ENCODE peak calls at places on chromosomes 16 and 17, in eight cellular contexts. One of them, this sample, is unnamed.

GRCh38 chr16:70662991-70663523 is 16.7 kb downstream of the IL34 start:
- DNase-seq in GM03348: peak; percentile 6
- DNase-seq in A549: no peak
- DNase-seq in H7: peak; percentile 70
- DNase-seq in activated naive CD4-positive, alpha-beta T cell treated with anti-CD3 and anti-CD28 coated beads, Interleukin-2, amount 10 ng/mL, durations not matched to agents 7 days and 5 days: no peak
- DNase-seq in activated CD8-positive, alpha-beta T cell treated with anti-CD3 and anti-CD28 coated beads for 36 hours: no peak
- DNase-seq in lung: no peak
- DNase-seq in uterus: no peak
- DNase-seq in this sample: peak; percentile 57

GRCh38 chr17:1793447-1793806 is 31.6 kb downstream of the SERPINF1 start:
- DNase-seq in A549: no peak
- DNase-seq in H7: no peak
- DNase-seq in lung: no peak
- DNase-seq in GM03348: no peak
- DNase-seq in activated naive CD4-positive, alpha-beta T cell treated with anti-CD3 and anti-CD28 coated beads, Interleukin-2, amount 10 ng/mL, durations not matched to agents 7 days and 5 days: no peak
- DNase-seq in activated CD8-positive, alpha-beta T cell treated with anti-CD3 and anti-CD28 coated beads for 36 hours: no peak
- DNase-seq in uterus: no peak
- DNase-seq in this sample: no peak

GRCh38 chr17:14748036-14748715 is 447.3 kb downstream of the HS3ST3B1 start:
- DNase-seq in activated naive CD4-positive, alpha-beta T cell treated with anti-CD3 and anti-CD28 coated beads, Interleukin-2, amount 10 ng/mL, durations not matched to agents 7 days and 5 days: no peak
- DNase-seq in A549: no peak
- DNase-seq in H7: no peak
- DNase-seq in activated CD8-positive, alpha-beta T cell treated with anti-CD3 and anti-CD28 coated beads for 36 hours: peak; percentile 42
- DNase-seq in lung: no peak
- DNase-seq in uterus: no peak
- DNase-seq in GM03348: no peak
- DNase-seq in this sample: no peak

GRCh38 chr17:79159926-79160325 is 85.3 kb downstream of the ENGASE start:
- DNase-seq in A549: no peak
- DNase-seq in uterus: no peak
- DNase-seq in H7: no peak
- DNase-seq in activated CD8-positive, alpha-beta T cell treated with anti-CD3 and anti-CD28 coated beads for 36 hours: no peak
- DNase-seq in activated naive CD4-positive, alpha-beta T cell treated with anti-CD3 and anti-CD28 coated beads, Interleukin-2, amount 10 ng/mL, durations not matched to agents 7 days and 5 days: no peak
- DNase-seq in GM03348: no peak
- DNase-seq in lung: no peak
- DNase-seq in this sample: no peak

GRCh38 chr17:31593806-31594205 is 202.3 kb downstream of the RAB11FIP4 start:
- DNase-seq in H7: no peak
- DNase-seq in lung: no peak
- DNase-seq in activated CD8-positive, alpha-beta T cell treated with anti-CD3 and anti-CD28 coated beads for 36 hours: no peak
- DNase-seq in activated naive CD4-positive, alpha-beta T cell treated with anti-CD3 and anti-CD28 coated beads, Interleukin-2, amount 10 ng/mL, durations not matched to agents 7 days and 5 days: no peak
- DNase-seq in uterus: no peak
- DNase-seq in A549: no peak
- DNase-seq in GM03348: peak; percentile 93
- DNase-seq in this sample: no peak

GRCh38 chr17:27323538-27324212 is 29.8 kb downstream of the WSB1 start:
- DNase-seq in lung: peak; percentile 84
- DNase-seq in GM03348: peak; percentile 78
- DNase-seq in activated naive CD4-positive, alpha-beta T cell treated with anti-CD3 and anti-CD28 coated beads, Interleukin-2, amount 10 ng/mL, durations not matched to agents 7 days and 5 days: no peak
- DNase-seq in activated CD8-positive, alpha-beta T cell treated with anti-CD3 and anti-CD28 coated beads for 36 hours: no peak
- DNase-seq in uterus: peak; percentile 69
- DNase-seq in A549: no peak
- DNase-seq in H7: peak; percentile 42
- DNase-seq in this sample: peak; percentile 84

GRCh38 chr16:67142342-67142741 is 8.5 kb downstream of the B3GNT9 start:
- DNase-seq in H7: no peak
- DNase-seq in lung: no peak
- DNase-seq in activated naive CD4-positive, alpha-beta T cell treated with anti-CD3 and anti-CD28 coated beads, Interleukin-2, amount 10 ng/mL, durations not matched to agents 7 days and 5 days: no peak
- DNase-seq in activated CD8-positive, alpha-beta T cell treated with anti-CD3 and anti-CD28 coated beads for 36 hours: no peak
- DNase-seq in uterus: no peak
- DNase-seq in A549: no peak
- DNase-seq in GM03348: no peak
- DNase-seq in this sample: no peak

GRCh38 chr17:55774834-55775233 is 24.0 kb downstream of the PCTP start:
- DNase-seq in lung: no peak
- DNase-seq in A549: no peak
- DNase-seq in GM03348: no peak
- DNase-seq in activated CD8-positive, alpha-beta T cell treated with anti-CD3 and anti-CD28 coated beads for 36 hours: no peak
- DNase-seq in uterus: no peak
- DNase-seq in H7: no peak
- DNase-seq in activated naive CD4-positive, alpha-beta T cell treated with anti-CD3 and anti-CD28 coated beads, Interleukin-2, amount 10 ng/mL, durations not matched to agents 7 days and 5 days: no peak
- DNase-seq in this sample: no peak

GRCh38 chr17:56478836-56479447 is 114.6 kb upstream of the NOG start:
- DNase-seq in lung: no peak
- DNase-seq in activated naive CD4-positive, alpha-beta T cell treated with anti-CD3 and anti-CD28 coated beads, Interleukin-2, amount 10 ng/mL, durations not matched to agents 7 days and 5 days: peak; percentile 21
- DNase-seq in activated CD8-positive, alpha-beta T cell treated with anti-CD3 and anti-CD28 coated beads for 36 hours: peak; percentile 40
- DNase-seq in uterus: no peak
- DNase-seq in H7: peak; percentile 30
- DNase-seq in A549: peak; percentile 25
- DNase-seq in GM03348: peak; percentile 37
- DNase-seq in this sample: no peak

GRCh38 chr17:82388223-82388921 is 16.8 kb downstream of the UTS2R start:
- DNase-seq in activated CD8-positive, alpha-beta T cell treated with anti-CD3 and anti-CD28 coated beads for 36 hours: no peak
- DNase-seq in lung: no peak
- DNase-seq in GM03348: no peak
- DNase-seq in A549: no peak
- DNase-seq in activated naive CD4-positive, alpha-beta T cell treated with anti-CD3 and anti-CD28 coated beads, Interleukin-2, amount 10 ng/mL, durations not matched to agents 7 days and 5 days: no peak
- DNase-seq in uterus: no peak
- DNase-seq in H7: peak; percentile 72
- DNase-seq in this sample: no peak

GRCh38 chr17:58032691-58033415 is 25.8 kb upstream of the SRSF1 start:
- DNase-seq in activated naive CD4-positive, alpha-beta T cell treated with anti-CD3 and anti-CD28 coated beads, Interleukin-2, amount 10 ng/mL, durations not matched to agents 7 days and 5 days: no peak
- DNase-seq in uterus: no peak
- DNase-seq in A549: no peak
- DNase-seq in GM03348: no peak
- DNase-seq in activated CD8-positive, alpha-beta T cell treated with anti-CD3 and anti-CD28 coated beads for 36 hours: no peak
- DNase-seq in lung: no peak
- DNase-seq in H7: no peak
- DNase-seq in this sample: no peak

GRCh38 chr16:84730406-84731106 is 30.8 kb downstream of the USP10 start:
- DNase-seq in activated CD8-positive, alpha-beta T cell treated with anti-CD3 and anti-CD28 coated beads for 36 hours: peak; percentile 64
- DNase-seq in H7: peak; percentile 43
- DNase-seq in A549: peak; percentile 82
- DNase-seq in GM03348: peak; percentile 89
- DNase-seq in uterus: peak; percentile 79
- DNase-seq in activated naive CD4-positive, alpha-beta T cell treated with anti-CD3 and anti-CD28 coated beads, Interleukin-2, amount 10 ng/mL, durations not matched to agents 7 days and 5 days: no peak
- DNase-seq in lung: peak; percentile 70
- DNase-seq in this sample: no peak

GRCh38 chr17:64147110-64148016 is 17.4 kb upstream of the ERN1 start:
- DNase-seq in activated naive CD4-positive, alpha-beta T cell treated with anti-CD3 and anti-CD28 coated beads, Interleukin-2, amount 10 ng/mL, durations not matched to agents 7 days and 5 days: no peak
- DNase-seq in GM03348: no peak
- DNase-seq in activated CD8-positive, alpha-beta T cell treated with anti-CD3 and anti-CD28 coated beads for 36 hours: peak; percentile 25
- DNase-seq in H7: peak; percentile 46
- DNase-seq in uterus: no peak
- DNase-seq in A549: peak; percentile 44
- DNase-seq in lung: no peak
- DNase-seq in this sample: no peak

GRCh38 chr17:31535581-31535981 is 144.1 kb downstream of the RAB11FIP4 start:
- DNase-seq in uterus: no peak
- DNase-seq in activated CD8-positive, alpha-beta T cell treated with anti-CD3 and anti-CD28 coated beads for 36 hours: peak; percentile 82
- DNase-seq in activated naive CD4-positive, alpha-beta T cell treated with anti-CD3 and anti-CD28 coated beads, Interleukin-2, amount 10 ng/mL, durations not matched to agents 7 days and 5 days: no peak
- DNase-seq in H7: no peak
- DNase-seq in A549: no peak
- DNase-seq in GM03348: no peak
- DNase-seq in lung: no peak
- DNase-seq in this sample: no peak

GRCh38 chr17:59666235-59666634 is 41.0 kb downstream of the PTRH2 start:
- DNase-seq in uterus: no peak
- DNase-seq in activated naive CD4-positive, alpha-beta T cell treated with anti-CD3 and anti-CD28 coated beads, Interleukin-2, amount 10 ng/mL, durations not matched to agents 7 days and 5 days: no peak
- DNase-seq in GM03348: no peak
- DNase-seq in H7: no peak
- DNase-seq in A549: no peak
- DNase-seq in lung: no peak
- DNase-seq in activated CD8-positive, alpha-beta T cell treated with anti-CD3 and anti-CD28 coated beads for 36 hours: no peak
- DNase-seq in this sample: no peak

GRCh38 chr16:10729649-10730048 is 14.0 kb upstream of the NUBP1 start:
- DNase-seq in lung: peak; percentile 54
- DNase-seq in H7: peak; percentile 58
- DNase-seq in activated CD8-positive, alpha-beta T cell treated with anti-CD3 and anti-CD28 coated beads for 36 hours: no peak
- DNase-seq in GM03348: peak; percentile 60
- DNase-seq in activated naive CD4-positive, alpha-beta T cell treated with anti-CD3 and anti-CD28 coated beads, Interleukin-2, amount 10 ng/mL, durations not matched to agents 7 days and 5 days: no peak
- DNase-seq in uterus: no peak
- DNase-seq in A549: peak; percentile 71
- DNase-seq in this sample: no peak

GRCh38 chr16:78211951-78212350 is 112.5 kb downstream of the WWOX start:
- DNase-seq in H7: no peak
- DNase-seq in activated CD8-positive, alpha-beta T cell treated with anti-CD3 and anti-CD28 coated beads for 36 hours: no peak
- DNase-seq in GM03348: no peak
- DNase-seq in A549: no peak
- DNase-seq in uterus: no peak
- DNase-seq in activated naive CD4-positive, alpha-beta T cell treated with anti-CD3 and anti-CD28 coated beads, Interleukin-2, amount 10 ng/mL, durations not matched to agents 7 days and 5 days: no peak
- DNase-seq in lung: no peak
- DNase-seq in this sample: no peak

This sample was measured in sciatic nerve.